ENCODE peak calls at places on chromosomes 5 and 9, in six cellular contexts. U is A549, N is IMR-90, A is HEK293T, Z is HepG2, E is K562. L is an unnamed sample.

GRCh38 chr5:171422902-171423663 is 3.6 kb downstream of the FGF18 start:
- DNase-seq in A (no peak), Z (no peak), E (no peak), U (no peak), N (no peak), L (no peak)

GRCh38 chr9:38662763-38663593 is 42.6 kb upstream of the ANKRD18A start:
- DNase-seq in Z (no peak), N (no peak), E (no peak), U (no peak), A (no peak), L (no peak)

GRCh38 chr9:78207319-78207718 is 28.6 kb upstream of the CEP78 start:
- DNase-seq in U (no peak), Z (no peak), A (no peak), E (no peak), N (no peak), L (no peak)

GRCh38 chr5:109873687-109874086 is 184.0 kb downstream of the MAN2A1 start:
- DNase-seq in E (no peak), U (no peak), A (no peak), Z (no peak), N (no peak), L (no peak)

GRCh38 chr5:133340822-133341221 is 271.5 kb downstream of the FSTL4 start:
- DNase-seq in A (no peak), Z (no peak), E (no peak), U (no peak), N (no peak), L (no peak)

GRCh38 chr5:143138839-143139238 is 264.6 kb downstream of the NR3C1 start:
- DNase-seq in E (no peak), U (no peak), N (peak), Z (no peak), A (no peak), L (no peak)

GRCh38 chr9:106864533-106865143 is 1.7 kb downstream of the ZNF462 start:
- DNase-seq in E (no peak), U (peak), N (peak), A (no peak), Z (no peak), L (no peak)

GRCh38 chr5:17005087-17005828 is 69.2 kb upstream of the MYO10 start:
- DNase-seq in E (no peak), N (peak), A (no peak), U (no peak), Z (no peak), L (no peak)

GRCh38 chr5:106699198-106699597 is 971.5 kb downstream of the EFNA5 start:
- DNase-seq in A (peak), N (no peak), Z (no peak), U (no peak), E (no peak), L (no peak)

GRCh38 chr9:77005216-77005615 is 14.2 kb upstream of the FOXB2 start:
- DNase-seq in Z (no peak), U (no peak), A (no peak), E (no peak), N (no peak), L (no peak)

GRCh38 chr5:58327289-58327688 is 132.6 kb downstream of the PLK2 start:
- DNase-seq in Z (no peak), U (no peak), A (no peak), N (no peak), E (no peak), L (no peak)

GRCh38 chr9:78122631-78123030 is 91.0 kb upstream of the GNAQ start:
- DNase-seq in E (no peak), U (no peak), N (no peak), A (no peak), Z (no peak), L (no peak)

GRCh38 chr5:167814828-167815227 is 476.6 kb upstream of the WWC1 start:
- DNase-seq in E (no peak), A (no peak), U (no peak), Z (no peak), N (peak), L (no peak)

GRCh38 chr5:77832938-77833337 is 56.8 kb upstream of the TBCA start:
- DNase-seq in A (no peak), N (no peak), E (no peak), U (no peak), Z (no peak), L (no peak)

GRCh38 chr9:83167126-83167525 is 104.2 kb upstream of the RASEF start:
- DNase-seq in N (no peak), U (no peak), A (no peak), Z (no peak), E (no peak), L (no peak)

GRCh38 chr5:115686692-115687054 is 60.8 kb upstream of the TMED7 start:
- DNase-seq in U (no peak), E (no peak), Z (no peak), A (no peak), N (peak), L (no peak)

GRCh38 chr5:72661405-72661804 is 154.2 kb upstream of the ZNF366 start:
- DNase-seq in N (peak), Z (no peak), E (no peak), A (no peak), U (no peak), L (no peak)

GRCh38 chr5:1734908-1735289 is 64.7 kb downstream of the MRPL36 start:
- DNase-seq in Z (no peak), A (no peak), N (no peak), E (no peak), U (no peak), L (no peak)

GRCh38 chr5:113215401-113216060 is 219.3 kb downstream of the TSSK1B start:
- DNase-seq in U (no peak), Z (no peak), N (peak), A (no peak), E (no peak), L (no peak)

GRCh38 chr5:103260951-103261350 is 2.4 kb downstream of the MACIR start:
- DNase-seq in N (no peak), U (no peak), A (no peak), Z (no peak), E (no peak), L (peak)

GRCh38 chr5:74337252-74338100 is 303.1 kb downstream of the ENC1 start:
- DNase-seq in U (no peak), Z (no peak), E (no peak), N (no peak), A (no peak), L (no peak)

GRCh38 chr5:14178671-14179211 is 35.6 kb downstream of the TRIO start:
- DNase-seq in Z (no peak), U (no peak), E (no peak), A (no peak), N (peak), L (no peak)

GRCh38 chr5:153523196-153523595 is 32.7 kb downstream of the GRIA1 start:
- DNase-seq in Z (no peak), E (no peak), U (no peak), A (no peak), N (peak), L (no peak)

GRCh38 chr9:1222511-1222910 is 172.4 kb downstream of the DMRT2 start:
- DNase-seq in Z (no peak), N (peak), E (no peak), A (no peak), U (no peak), L (no peak)

GRCh38 chr5:8958602-8959001 is 587.3 kb downstream of the SEMA5A start:
- DNase-seq in N (peak), A (no peak), Z (no peak), U (no peak), E (no peak), L (no peak)

GRCh38 chr5:20463206-20463605 is 475.2 kb upstream of the CDH18 start:
- DNase-seq in E (no peak), A (no peak), Z (no peak), N (no peak), U (no peak), L (no peak)

GRCh38 chr5:8905021-8905420 is 640.9 kb downstream of the SEMA5A start:
- DNase-seq in U (no peak), A (no peak), E (no peak), Z (no peak), N (peak), L (no peak)

GRCh38 chr5:1723476-1723875 is 76.2 kb downstream of the MRPL36 start:
- DNase-seq in A (no peak), E (no peak), N (no peak), Z (no peak), U (no peak), L (no peak)

GRCh38 chr5:146336197-146336596 is 2.4 kb upstream of the POU4F3 start:
- DNase-seq in N (no peak), A (no peak), U (no peak), E (no peak), Z (no peak), L (no peak)

GRCh38 chr9:84504360-84504759 is 163.8 kb upstream of the SLC28A3 start:
- DNase-seq in U (no peak), N (no peak), Z (no peak), A (no peak), E (no peak), L (no peak)

GRCh38 chr5:111532873-111533272 is 20.5 kb upstream of the STARD4 start:
- DNase-seq in A (no peak), Z (no peak), E (no peak), N (no peak), U (no peak), L (no peak)

GRCh38 chr9:82170079-82170662 is 181.6 kb downstream of the SPATA31D1 start:
- DNase-seq in A (no peak), Z (no peak), U (no peak), E (no peak), N (no peak), L (no peak)

GRCh38 chr5:78908173-78908901 is 76.8 kb downstream of the ARSB start:
- DNase-seq in N (peak), Z (no peak), E (no peak), U (no peak), A (peak), L (no peak)

GRCh38 chr5:90709323-90710148 is 150.9 kb downstream of the ADGRV1 start:
- DNase-seq in A (peak), U (peak), E (peak), N (peak), Z (peak), L (no peak)

GRCh38 chr5:159504857-159505304 is 174.6 kb upstream of the IL12B start:
- DNase-seq in E (no peak), Z (no peak), N (peak), A (no peak), U (no peak), L (no peak)

GRCh38 chr5:107968465-107968864 is 297.7 kb upstream of the EFNA5 start:
- DNase-seq in A (no peak), N (peak), U (no peak), Z (no peak), E (no peak), L (no peak)

GRCh38 chr5:82419559-82420332 is 141.6 kb upstream of the RPS23 start:
- DNase-seq in U (no peak), A (no peak), E (no peak), Z (no peak), N (no peak), L (no peak)
- TF ChIP-seq BHLHE40 in U (no peak), A (no peak), E (no peak), Z (no peak), N (no peak), L (no peak)

DNA sequence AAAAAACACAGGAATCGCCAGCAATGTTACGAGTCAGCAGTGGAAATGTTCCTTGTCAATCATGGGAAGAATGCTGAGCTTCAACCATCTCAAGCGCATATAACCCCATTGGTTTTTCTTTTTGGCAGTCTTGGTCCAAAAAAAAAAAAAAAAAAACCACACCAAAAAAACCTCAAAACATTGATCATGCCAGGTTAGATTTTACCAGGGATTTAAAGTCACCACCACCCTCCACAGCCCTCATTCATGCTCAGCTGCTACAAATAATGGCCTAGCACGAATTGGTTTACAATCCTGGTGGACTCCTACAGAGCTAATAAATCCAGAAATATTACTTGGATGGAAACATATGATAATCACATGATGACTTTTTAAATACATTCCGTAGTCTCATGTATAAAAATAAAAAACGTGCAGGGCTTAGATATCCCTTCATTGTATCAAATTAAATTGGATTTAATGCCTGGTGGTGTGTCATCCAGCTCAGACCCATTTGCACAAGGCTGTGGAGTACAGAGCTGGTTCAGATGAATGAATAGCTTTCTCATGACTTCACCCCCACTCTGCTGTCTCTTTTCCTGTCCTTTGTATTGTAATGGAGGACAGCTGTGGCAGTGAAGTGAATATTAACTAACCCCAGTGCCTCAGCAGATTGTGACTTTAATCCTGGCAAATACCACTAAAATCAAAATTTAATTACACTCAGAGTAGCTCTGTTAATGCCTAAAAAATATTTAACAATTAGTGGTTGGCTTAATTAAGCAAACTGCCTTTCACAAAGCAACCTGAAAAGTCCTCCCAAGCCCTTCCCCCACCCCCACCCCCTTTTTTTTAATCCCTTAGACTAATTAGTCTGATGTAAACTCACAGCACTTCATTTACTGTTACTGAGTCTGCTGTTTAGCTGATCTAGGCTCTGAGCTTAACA is 626.5 kb upstream of the ZNF608 start:
- DNase-seq in Z (no peak), E (no peak), A (no peak), U (no peak), N (peak), L (no peak)
- TF ChIP-seq BHLHE40 in Z (no peak), E (no peak), A (no peak), U (no peak), N (no peak), L (no peak)

DNA sequence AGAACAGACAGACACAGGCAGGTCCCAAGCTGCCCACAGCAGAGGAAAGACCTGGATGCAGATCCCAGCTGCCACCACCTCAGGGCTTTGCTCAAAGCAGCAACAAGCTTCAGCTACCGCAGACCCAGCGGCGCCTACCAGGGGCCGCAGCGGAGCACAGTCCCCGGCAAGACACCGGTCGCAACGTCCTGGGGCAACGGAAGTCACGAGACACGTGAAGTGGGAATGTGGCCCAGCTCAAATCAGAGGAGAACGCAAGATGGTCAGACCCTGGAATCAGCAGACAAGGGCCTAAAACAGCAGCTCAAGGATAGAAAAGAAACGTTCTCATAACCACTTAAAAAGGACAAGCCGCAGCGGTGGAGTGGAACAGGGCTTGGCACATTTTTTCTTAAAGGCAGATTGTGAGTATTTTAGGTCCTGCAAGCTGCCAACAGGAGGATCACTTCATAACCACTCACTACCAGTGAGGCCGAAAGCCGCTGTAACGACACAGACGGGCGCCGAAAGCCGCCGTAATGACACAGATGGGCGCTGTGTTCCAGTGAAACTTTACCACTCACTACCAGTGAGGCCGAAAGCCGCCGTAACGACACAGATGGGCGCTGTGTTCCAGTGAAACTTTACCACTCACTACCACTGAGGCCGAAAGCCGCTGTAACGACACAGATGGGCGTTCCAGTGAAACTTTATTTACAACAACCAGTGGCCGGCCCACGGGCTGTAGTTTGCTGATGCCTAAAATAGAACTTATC is 21.7 kb downstream of the SLC9A3 start:
- DNase-seq in E (no peak), U (no peak), N (no peak), A (no peak), Z (no peak), L (no peak)
- TF ChIP-seq BHLHE40 in E (no peak), U (no peak), N (no peak), A (no peak), Z (no peak), L (no peak)

GRCh38 chr9:123586140-123586735 is 230.2 kb downstream of the CRB2 start:
- DNase-seq in Z (no peak), A (no peak), E (no peak), U (no peak), N (no peak), L (no peak)

GRCh38 chr9:123589666-123590239 is 233.8 kb downstream of the CRB2 start:
- DNase-seq in A (no peak), Z (no peak), E (peak), N (no peak), U (no peak), L (no peak)

GRCh38 chr9:123584202-123585176 is 228.5 kb downstream of the CRB2 start:
- DNase-seq in U (no peak), Z (no peak), A (peak), N (no peak), E (no peak), L (no peak)
- TF ChIP-seq BHLHE40 in U (no peak), Z (no peak), A (no peak), N (no peak), E (no peak), L (no peak)

GRCh38 chr5:169153405-169153804 is 147.5 kb downstream of the SLIT3 start:
- DNase-seq in U (no peak), N (no peak), Z (no peak), A (no peak), E (no peak), L (no peak)

GRCh38 chr5:169160405-169160901 is 140.5 kb downstream of the SLIT3 start:
- DNase-seq in A (no peak), N (no peak), U (no peak), E (no peak), Z (no peak), L (no peak)

GRCh38 chr5:169158764-169159163 is 142.2 kb downstream of the SLIT3 start:
- DNase-seq in A (no peak), N (no peak), U (no peak), E (no peak), Z (no peak), L (no peak)

GRCh38 chr5:169154660-169155059 is 146.3 kb downstream of the SLIT3 start:
- DNase-seq in E (no peak), Z (no peak), N (no peak), U (no peak), A (no peak), L (no peak)

GRCh38 chr5:169157064-169157463 is 143.9 kb downstream of the SLIT3 start:
- DNase-seq in U (no peak), N (no peak), Z (no peak), A (no peak), E (no peak), L (no peak)
- TF ChIP-seq BHLHE40 in U (no peak), N (no peak), Z (no peak), A (no peak), E (no peak), L (no peak)

DNA sequence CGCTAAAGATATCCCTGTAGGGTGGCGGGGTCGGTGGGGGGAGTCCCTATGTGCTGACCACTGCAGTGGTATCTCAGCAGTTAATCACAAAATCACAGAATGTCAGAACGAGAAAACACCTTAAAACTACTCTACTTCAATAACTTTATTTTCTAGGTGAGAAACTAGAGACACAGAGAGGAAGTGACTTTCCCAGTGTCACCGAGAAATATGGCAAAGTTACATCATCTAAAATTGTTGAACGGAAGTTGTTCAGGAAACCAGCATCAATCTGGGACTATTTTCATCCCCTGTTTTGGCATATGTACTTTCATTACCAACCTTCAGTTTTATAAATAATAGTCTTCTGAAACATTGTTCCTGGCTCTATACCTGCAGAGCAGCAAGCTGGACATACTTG is 384.0 kb downstream of the SPOCK1 start:
- DNase-seq in U (no peak), E (no peak), Z (no peak), A (no peak), N (no peak), L (no peak)
- TF ChIP-seq BHLHE40 in U (no peak), E (no peak), Z (no peak), A (no peak), N (no peak), L (no peak)